ENCODE peak calls at places on chromosomes 11 and 22, in eight cellular contexts. B is activated effector memory CD4-positive, alpha-beta T cell treated with Interleukin-2 at 50 U/mL for 16 hours; J is LoVo; S is SW480; U is HuH-7.5; T is activated naive CD4-positive, alpha-beta T cell treated with anti-CD3 and anti-CD28 coated beads for 36 hours; K is thoracic aorta; A is left ventricle myocardium inferior. W is an unnamed sample.

GRCh38 chr22:39519681-39520053 is 695 bp upstream of the ATF4 start:
- DNase-seq in B (no peak), J (peak), S (peak), U (no peak), T (peak), K (no peak), A (peak), W (no peak)

GRCh38 chr22:34829485-34829884 is 236.5 kb upstream of the ISX start:
- DNase-seq in B (no peak), J (no peak), S (no peak), U (no peak), T (no peak), K (no peak), A (no peak), W (no peak)

GRCh38 chr11:33452806-33453205 is 195.6 kb downstream of the HIPK3 start:
- DNase-seq in B (no peak), J (no peak), S (no peak), U (no peak), T (no peak), K (no peak), A (no peak), W (no peak)

GRCh38 chr22:47486569-47487312 is 724.3 kb downstream of the TBC1D22A start:
- DNase-seq in B (no peak), J (no peak), S (peak), U (no peak), T (no peak), K (no peak), A (no peak), W (no peak)

GRCh38 chr11:62559204-62559603 is 12.6 kb upstream of the AHNAK start:
- DNase-seq in B (no peak), J (no peak), S (no peak), U (no peak), T (no peak), K (no peak), A (no peak), W (no peak)

GRCh38 chr11:113446112-113446511 is 29.1 kb downstream of the DRD2 start:
- DNase-seq in B (no peak), J (no peak), S (no peak), U (no peak), T (no peak), K (no peak), A (no peak), W (no peak)

GRCh38 chr11:7609521-7609920 is 63.8 kb downstream of the CYB5R2 start:
- DNase-seq in B (no peak), J (no peak), S (no peak), U (no peak), T (no peak), K (no peak), A (no peak), W (no peak)

GRCh38 chr11:116580828-116581227 is 192.0 kb downstream of the BUD13 start:
- DNase-seq in B (no peak), J (no peak), S (no peak), U (no peak), T (no peak), K (no peak), A (no peak), W (no peak)

GRCh38 chr22:19086944-19087343 is 35.3 kb downstream of the DGCR2 start:
- DNase-seq in B (no peak), J (no peak), S (no peak), U (no peak), T (no peak), K (no peak), A (no peak), W (no peak)

GRCh38 chr11:65126624-65127274 is 4.6 kb downstream of the MRPL49 start:
- DNase-seq in B (no peak), J (no peak), S (no peak), U (no peak), T (no peak), K (no peak), A (no peak), W (no peak)

GRCh38 chr11:44017443-44018126 is 30.2 kb upstream of the ACCSL start:
- DNase-seq in B (no peak), J (no peak), S (no peak), U (no peak), T (no peak), K (no peak), A (no peak), W (no peak)

GRCh38 chr11:86632499-86633269 is 39.7 kb downstream of the ME3 start:
- DNase-seq in B (no peak), J (peak), S (peak), U (no peak), T (peak), K (peak), A (no peak), W (peak)

GRCh38 chr11:117096140-117096972 is 1.9 kb downstream of the SIK3 start:
- DNase-seq in B (peak), J (no peak), S (no peak), U (peak), T (peak), K (no peak), A (no peak), W (no peak)

GRCh38 chr11:118544647-118545010 is 13.6 kb downstream of the TMEM25 start:
- DNase-seq in B (no peak), J (no peak), S (no peak), U (no peak), T (no peak), K (no peak), A (no peak), W (no peak)

GRCh38 chr11:62652156-62653006 is 721 bp downstream of the INTS5 start:
- DNase-seq in B (no peak), J (no peak), S (no peak), U (peak), T (peak), K (no peak), A (no peak), W (no peak)